ENCODE peak calls at places on chromosomes 6 and 20, in seven cellular contexts. J is GDM1; H is body of pancreas; R is stimulated activated CD4-positive, alpha-beta T cell treated with anti-CD3 and anti-CD28 coated beads, Interleukin-2, amount 100 ng/mL, for 48 hours; A is HepG2; G is SHP77; V is LoVo. Y is an unnamed sample.

GRCh38 chr6:150027806-150028565 is 2.7 kb upstream of the RAET1L start:
- DNase-seq in J (no peak), G (no peak), V (no peak), H (no peak), A (no peak), R (no peak), Y (no peak)

GRCh38 chr20:44448753-44449546 is 26.7 kb upstream of the TTPAL start:
- DNase-seq in J (no peak), G (no peak), H (no peak), V (no peak), R (peak; percentile 3), A (peak; percentile 68), Y (no peak)

GRCh38 chr20:23419995-23420901 is 1.0 kb downstream of the NAPB start:
- DNase-seq in V (peak; percentile 21), R (peak; percentile 34), G (no peak), J (peak; percentile 8), A (peak; percentile 62), H (peak; percentile 65), Y (peak; percentile 34)

GRCh38 chr6:108606130-108606797 is 45.5 kb downstream of the FOXO3 start:
- DNase-seq in H (no peak), G (no peak), V (no peak), J (no peak), R (no peak), A (no peak), Y (no peak)

GRCh38 chr6:166656269-166657206 is 29.5 kb upstream of the RPS6KA2 start:
- DNase-seq in J (no peak), H (peak; percentile 40), R (no peak), A (peak; percentile 56), G (no peak), V (no peak), Y (no peak)

GRCh38 chr6:149185799-149186357 is 131.6 kb upstream of the TAB2 start:
- DNase-seq in H (no peak), G (no peak), R (no peak), A (peak; percentile 18), V (peak; percentile 8), J (no peak), Y (no peak)

GRCh38 chr6:28209753-28210535 is 15.1 kb upstream of the ZSCAN9 start:
- DNase-seq in J (no peak), A (no peak), G (peak; percentile 52), H (no peak), V (no peak), R (no peak), Y (no peak)

GRCh38 chr6:164185342-164185920 is 770.9 kb downstream of the QKI start:
- DNase-seq in A (no peak), R (no peak), G (no peak), V (no peak), H (no peak), J (no peak), Y (no peak)

Y was measured in mesothelial cell of epicardium.